ENCODE peak calls at places on chromosome 11, in five cellular contexts. F is A549, C is AG04450, P is adrenal gland, L is trophoblast cell. Y is an unnamed sample.

GRCh38 chr11:64356498-64357411 is 2.2 kb upstream of the RPS6KA4 start:
- DNase-seq in P (no peak), L (peak), C (no peak), F (peak), Y (peak)

GRCh38 chr11:109644158-109644557 is 222.2 kb downstream of the C11orf87 start:
- DNase-seq in C (no peak), L (no peak), P (peak), F (no peak), Y (no peak)

GRCh38 chr11:10304495-10305261 is at the start of gene ADM:
- DNase-seq in P (peak), F (peak), C (peak), L (peak), Y (peak)

GRCh38 chr11:69819541-69820070 is 390 bp upstream of the FGF3 start:
- DNase-seq in P (no peak), C (no peak), L (no peak), F (no peak), Y (peak)

GRCh38 chr11:76694664-76695063 is 24.1 kb upstream of the LRRC32 start:
- DNase-seq in P (no peak), C (peak), F (no peak), L (no peak), Y (no peak)

GRCh38 chr11:64799925-64800632 is 2.9 kb downstream of the MAP4K2 start:
- DNase-seq in F (no peak), L (no peak), C (no peak), P (no peak), Y (no peak)

GRCh38 chr11:76768091-76769047 is 14.8 kb upstream of the TSKU start:
- DNase-seq in P (no peak), F (no peak), L (no peak), C (no peak), Y (no peak)

GRCh38 chr11:131092469-131092868 is 176.2 kb upstream of the SNX19 start:
- DNase-seq in F (no peak), C (no peak), L (no peak), P (no peak), Y (no peak)

GRCh38 chr11:47388697-47389576 is 10.6 kb upstream of the SPI1 start:
- DNase-seq in C (no peak), L (no peak), F (no peak), P (no peak), Y (no peak)

GRCh38 chr11:10917802-10918201 is 59.9 kb upstream of the ZBED5 start:
- DNase-seq in P (no peak), C (no peak), F (no peak), L (no peak), Y (no peak)

GRCh38 chr11:110298298-110298765 is 1.9 kb upstream of the RDX start:
- DNase-seq in L (peak), C (no peak), F (no peak), P (no peak), Y (no peak)

GRCh38 chr11:94132152-94132558 is 3.5 kb downstream of the PANX1 start:
- DNase-seq in L (peak), C (peak), F (no peak), P (no peak), Y (no peak)

GRCh38 chr11:131195801-131196517 is 174.5 kb upstream of the NTM start:
- DNase-seq in L (no peak), F (no peak), P (peak), C (peak), Y (no peak)

GRCh38 chr11:34242037-34242625 is 115.7 kb downstream of the ABTB2 start:
- DNase-seq in L (no peak), C (no peak), P (no peak), F (peak), Y (no peak)

GRCh38 chr11:3939651-3940190 is 84.3 kb downstream of the STIM1 start:
- DNase-seq in F (no peak), C (no peak), P (no peak), L (no peak), Y (no peak)

GRCh38 chr11:93208663-93209270 is 11.0 kb upstream of the SLC36A4 start:
- DNase-seq in C (no peak), L (no peak), F (no peak), P (no peak), Y (no peak)

GRCh38 chr11:62707277-62707771 is at the start of the genes BSCL2 and GNG3:
- DNase-seq in P (peak), L (no peak), C (no peak), F (no peak), Y (peak)

GRCh38 chr11:19344661-19345518 is 104.1 kb upstream of the E2F8 start:
- DNase-seq in L (peak), P (peak), C (no peak), F (peak), Y (peak)

GRCh38 chr11:66187453-66187852 is 81.0 kb upstream of the RAB1B start:
- DNase-seq in P (no peak), F (no peak), C (no peak), L (no peak), Y (no peak)

GRCh38 chr11:17845431-17845881 is 110.9 kb downstream of the KCNC1 start:
- DNase-seq in P (no peak), L (no peak), C (peak), F (no peak), Y (no peak)

GRCh38 chr11:279966-280761 is 2.0 kb downstream of the NLRP6 start:
- DNase-seq in L (no peak), P (no peak), C (no peak), F (no peak), Y (peak)

GRCh38 chr11:2847511-2847910 is 38.1 kb downstream of the CDKN1C start:
- DNase-seq in C (no peak), P (no peak), L (no peak), F (no peak), Y (no peak)

GRCh38 chr11:88402192-88402715 is 64.7 kb upstream of the CTSC start:
- DNase-seq in P (no peak), L (no peak), F (peak), C (peak), Y (no peak)

GRCh38 chr11:6618117-6619020 is 853 bp downstream of the TPP1 start:
- DNase-seq in L (peak), C (peak), F (no peak), P (peak), Y (no peak)

GRCh38 chr11:44633641-44634040 is 68.2 kb downstream of the CD82 start:
- DNase-seq in L (no peak), F (no peak), C (no peak), P (peak), Y (no peak)

GRCh38 chr11:76380161-76380976 is 563 bp downstream of the THAP12 start:
- DNase-seq in C (no peak), F (peak), P (peak), L (no peak), Y (peak)

GRCh38 chr11:29333993-29334780 is 682.6 kb downstream of the KCNA4 start:
- DNase-seq in L (no peak), P (no peak), F (peak), C (peak), Y (peak)

GRCh38 chr11:58578136-58578634 is 678 bp upstream of the ZFP91 start:
- DNase-seq in L (peak), F (peak), C (peak), P (peak), Y (peak)

GRCh38 chr11:30346068-30346688 is 23.3 kb downstream of the ARL14EP start:
- DNase-seq in L (no peak), P (no peak), C (peak), F (peak), Y (peak)

GRCh38 chr11:125112235-125112604 is 794 bp upstream of the TMEM218 start:
- DNase-seq in F (no peak), L (no peak), P (peak), C (no peak), Y (no peak)

GRCh38 chr11:77094841-77095365 is 7.7 kb upstream of the OMP start:
- DNase-seq in L (no peak), F (no peak), P (no peak), C (no peak), Y (no peak)

GRCh38 chr11:7596975-7597391 is 76.3 kb downstream of the CYB5R2 start:
- DNase-seq in L (no peak), P (no peak), F (no peak), C (no peak), Y (no peak)

GRCh38 chr11:32307449-32307848 is 127.9 kb downstream of the WT1 start:
- DNase-seq in F (no peak), L (no peak), P (no peak), C (no peak), Y (no peak)

GRCh38 chr11:31487848-31488247 is 21.6 kb downstream of the IMMP1L start:
- DNase-seq in F (no peak), C (peak), L (peak), P (no peak), Y (peak)

GRCh38 chr11:459511-460220 is 9.6 kb downstream of the PTDSS2 start:
- DNase-seq in P (no peak), C (no peak), L (peak), F (no peak), Y (no peak)

GRCh38 chr11:68314886-68315580 is 2.6 kb downstream of the LRP5 start:
- DNase-seq in P (peak), F (no peak), L (peak), C (no peak), Y (no peak)

GRCh38 chr11:117771841-117772240 is 25.2 kb downstream of the DSCAML1 start:
- DNase-seq in C (no peak), P (no peak), L (no peak), F (no peak), Y (no peak)

GRCh38 chr11:95469268-95469667 is 238.3 kb upstream of the SESN3 start:
- DNase-seq in F (no peak), C (no peak), P (no peak), L (no peak), Y (no peak)

GRCh38 chr11:95465887-95466286 is 234.9 kb upstream of the SESN3 start:
- DNase-seq in C (no peak), P (no peak), F (no peak), L (no peak), Y (no peak)

GRCh38 chr11:95461858-95462257 is 230.9 kb upstream of the SESN3 start:
- DNase-seq in P (no peak), F (no peak), L (no peak), C (no peak), Y (no peak)

GRCh38 chr11:95461348-95461747 is 230.3 kb upstream of the SESN3 start:
- DNase-seq in L (no peak), C (no peak), F (no peak), P (no peak), Y (no peak)

GRCh38 chr11:95466406-95466805 is 235.4 kb upstream of the SESN3 start:
- DNase-seq in L (no peak), P (no peak), C (no peak), F (no peak), Y (no peak)
- H3K4me3 ChIP-seq in L (no peak), P (no peak), C (no peak), F (no peak), Y (no peak)

GRCh38 chr11:133663135-133663534 is 130.8 kb upstream of the OPCML start:
- DNase-seq in C (no peak), F (no peak), P (no peak), L (no peak), Y (no peak)

GRCh38 chr11:133659542-133660201 is 127.4 kb upstream of the OPCML start:
- DNase-seq in F (no peak), P (no peak), L (no peak), C (no peak), Y (peak)

GRCh38 chr11:133661867-133662266 is 129.6 kb upstream of the OPCML start:
- DNase-seq in F (no peak), P (no peak), C (no peak), L (no peak), Y (no peak)

GRCh38 chr11:133663586-133663985 is 131.3 kb upstream of the OPCML start:
- DNase-seq in L (no peak), P (no peak), F (no peak), C (no peak), Y (no peak)

DNA sequence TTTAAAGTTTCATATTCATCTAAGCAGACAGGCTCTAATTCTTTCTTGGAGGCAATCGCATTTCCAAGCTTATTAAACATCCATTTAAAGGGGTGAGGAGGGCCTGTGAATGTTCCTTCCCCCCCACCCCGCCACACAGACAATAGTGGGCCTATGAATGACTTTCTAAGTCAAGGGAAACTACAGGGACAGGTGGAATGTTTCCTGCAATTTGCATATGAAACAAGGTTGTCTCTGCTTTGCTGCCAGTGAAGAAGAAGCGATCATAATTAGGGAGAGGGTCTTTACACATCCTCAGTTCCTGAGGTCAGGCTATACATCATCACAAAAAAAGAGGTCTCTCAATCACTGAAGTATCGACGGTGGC is 127.9 kb upstream of the OPCML start:
- DNase-seq in F (no peak), C (no peak), L (no peak), P (no peak), Y (peak)
- H3K4me3 ChIP-seq in F (no peak), C (no peak), L (no peak), P (no peak), Y (no peak)

DNA sequence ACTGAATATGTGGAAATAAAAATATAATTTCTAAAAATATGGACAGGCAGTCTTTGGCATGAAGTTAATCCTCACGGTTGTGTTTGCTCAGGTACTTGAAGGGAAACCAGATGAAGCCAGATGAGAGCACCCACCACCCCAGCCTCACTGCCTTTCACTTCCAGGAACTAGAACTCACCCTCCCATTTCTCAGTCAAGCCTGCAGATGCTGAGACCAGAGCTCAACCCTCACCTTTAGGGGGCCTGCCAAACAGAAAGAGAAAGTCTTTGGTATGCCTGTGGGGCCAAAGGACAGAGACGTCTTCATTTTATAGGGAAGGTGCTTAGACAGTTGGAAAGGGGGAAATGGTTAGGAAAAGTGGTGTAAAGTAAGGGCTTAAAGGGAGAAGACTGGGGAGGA is 252.8 kb upstream of the PLET1 start:
- DNase-seq in P (no peak), C (no peak), F (no peak), L (no peak), Y (no peak)
- H3K4me3 ChIP-seq in P (no peak), C (no peak), F (no peak), L (no peak), Y (no peak)

DNA sequence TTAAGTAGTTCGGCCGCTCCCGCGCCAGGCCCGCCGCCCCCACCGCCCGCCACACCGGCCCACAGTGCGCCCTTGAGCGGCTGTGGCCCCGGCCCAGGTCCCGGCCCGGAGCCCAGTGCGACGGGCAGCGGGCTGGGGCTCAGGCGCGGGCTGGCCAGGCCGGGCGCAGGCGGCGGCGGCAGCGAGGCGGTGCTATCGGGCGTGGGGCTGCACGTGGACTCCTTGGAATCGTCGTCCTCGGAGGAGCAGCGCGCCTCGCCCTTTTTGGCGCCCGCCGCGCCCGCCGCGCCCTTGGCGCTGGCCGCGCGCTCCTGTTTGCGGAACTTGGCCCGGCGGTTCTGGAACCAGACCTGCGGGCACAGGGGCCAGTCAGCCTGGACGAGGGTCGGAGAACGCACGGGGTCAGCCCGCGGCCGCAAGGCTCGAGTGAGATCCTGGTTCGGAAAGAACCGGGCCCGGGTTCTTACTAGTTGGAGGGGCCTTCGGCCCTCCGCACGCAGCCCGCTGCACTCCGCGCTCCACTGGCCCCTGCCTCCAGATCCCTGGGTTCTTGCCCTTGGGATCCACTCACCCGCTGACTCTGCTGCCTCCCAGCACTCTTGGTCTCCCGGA is 4.0 kb downstream of the PHOX2A start:
- DNase-seq in F (no peak), L (no peak), C (no peak), P (no peak), Y (peak)
- H3K4me3 ChIP-seq in F (no peak), L (no peak), C (peak), P (no peak), Y (peak)

GRCh38 chr11:45993438-45994064 is 71.1 kb downstream of the LARGE2 start:
- DNase-seq in C (no peak), P (peak), L (no peak), F (no peak), Y (peak)
- H3K4me3 ChIP-seq in C (no peak), P (no peak), L (no peak), F (no peak), Y (no peak)

GRCh38 chr11:134332782-134333181 is 994 bp downstream of the GLB1L2 start:
- DNase-seq in L (no peak), F (no peak), C (no peak), P (no peak), Y (no peak)
- H3K4me3 ChIP-seq in L (no peak), F (no peak), C (no peak), P (no peak), Y (peak)

GRCh38 chr11:1694064-1694845 is 2.7 kb upstream of the KRTAP5-6 start:
- DNase-seq in P (peak), F (peak), C (peak), L (peak), Y (peak)
- H3K4me3 ChIP-seq in P (no peak), F (peak), C (no peak), L (no peak), Y (peak)

DNA sequence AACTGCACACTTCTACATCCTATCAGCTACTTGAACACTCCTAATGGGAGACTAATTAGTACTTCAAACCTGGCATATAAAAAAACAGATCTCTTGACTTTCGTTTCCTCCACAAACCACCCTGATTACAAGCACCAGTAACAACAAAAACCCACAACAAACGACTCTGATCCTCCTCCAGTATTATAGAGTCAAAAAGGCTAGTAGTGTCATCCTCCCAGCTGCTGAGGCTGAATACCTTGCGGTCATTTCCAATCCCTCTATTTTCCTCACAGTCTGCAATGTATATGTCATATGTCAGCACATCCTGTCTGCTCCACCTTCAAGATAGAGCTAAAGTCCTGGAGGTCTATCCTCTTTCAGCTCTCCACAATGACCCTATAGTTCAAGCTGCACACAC is 688.9 kb upstream of the RAG2 start:
- DNase-seq in C (no peak), F (no peak), P (no peak), L (no peak), Y (no peak)
- H3K4me3 ChIP-seq in C (no peak), F (no peak), P (no peak), L (no peak), Y (no peak)

Y was measured in GM23338.